ENCODE peak calls at places on chromosomes 12 and 14, in nine cellular contexts. S is GM12878, T is AML-193, F is A549, L is hepatic stellate cell, R is anterior cingulate cortex, H is NCI-H1092 treated with DMSO at 0.1 percent for 48 hours, A is fibroblast of mammary gland, N is hypothalamus. Q is an unnamed sample.

GRCh38 chr14:76349993-76350392 is 25.9 kb upstream of the ESRRB start:
- DNase-seq in S (no peak), T (no peak), F (no peak), L (no peak), R (no peak), H (no peak), A (no peak), N (no peak), Q (no peak)

GRCh38 chr14:94394594-94395305 is 6.3 kb upstream of the SERPINA1 start:
- DNase-seq in S (no peak), T (peak), F (no peak), L (no peak), R (no peak), H (no peak), A (peak), N (peak), Q (no peak)

GRCh38 chr14:59632381-59632780 is 55.8 kb upstream of the CCDC175 start:
- DNase-seq in S (no peak), T (peak), F (peak), L (peak), R (no peak), H (peak), A (peak), N (no peak), Q (peak)

GRCh38 chr14:68842298-68842697 is 49.4 kb upstream of the ZFP36L1 start:
- DNase-seq in S (no peak), T (no peak), F (no peak), L (no peak), R (no peak), H (no peak), A (no peak), N (no peak), Q (no peak)

GRCh38 chr12:68227356-68227755 is 1.7 kb upstream of the IL26 start:
- DNase-seq in S (no peak), T (no peak), F (no peak), L (no peak), R (no peak), H (no peak), A (no peak), N (no peak), Q (no peak)

GRCh38 chr14:25150934-25151790 is 101.2 kb upstream of the STXBP6 start:
- DNase-seq in S (peak), T (peak), F (peak), L (peak), R (no peak), H (peak), A (peak), N (no peak), Q (peak)

GRCh38 chr14:90454041-90455000 is 57.5 kb downstream of the CALM1 start:
- DNase-seq in S (no peak), T (no peak), F (peak), L (peak), R (peak), H (no peak), A (peak), N (peak), Q (peak)

GRCh38 chr12:55658635-55659391 is 22.1 kb downstream of the OR10P1 start:
- DNase-seq in S (no peak), T (no peak), F (no peak), L (no peak), R (no peak), H (no peak), A (peak), N (no peak), Q (no peak)

GRCh38 chr14:39360316-39360715 is 71.9 kb downstream of the FBXO33 start:
- DNase-seq in S (no peak), T (no peak), F (no peak), L (no peak), R (no peak), H (no peak), A (no peak), N (no peak), Q (no peak)

GRCh38 chr14:67622675-67623074 is 3.0 kb downstream of the ARG2 start:
- DNase-seq in S (no peak), T (no peak), F (no peak), L (peak), R (peak), H (no peak), A (peak), N (peak), Q (no peak)

GRCh38 chr12:102879144-102879763 is 37.8 kb downstream of the PAH start:
- DNase-seq in S (peak), T (peak), F (peak), L (peak), R (peak), H (peak), A (peak), N (peak), Q (peak)

Q was measured in HT-29.